ENCODE peak calls at places on chromosomes 5 and 9, in ten cellular contexts. Z, B, N, X, T, W, D, S, R and Q are unnamed samples.

GRCh38 chr9:136119259-136120118 is 814 bp upstream of the TMEM250 start:
- DNase-seq in Z (no peak), B (peak; percentile 71), N (peak; percentile 77), X (no peak), T (no peak), W (peak; percentile 40), D (peak; percentile 62), S (no peak), R (peak; percentile 45), Q (peak; percentile 27)

GRCh38 chr9:107732781-107733529 is 243.4 kb upstream of the KLF4 start:
- DNase-seq in Z (no peak), B (no peak), N (peak; percentile 74), X (peak; percentile 53), T (no peak), W (peak; percentile 79), D (peak; percentile 89), S (peak; percentile 60), R (peak; percentile 81), Q (peak; percentile 67)

GRCh38 chr9:134549336-134549735 is 92.3 kb upstream of the COL5A1 start:
- DNase-seq in Z (no peak), B (peak; percentile 16), N (peak; percentile 27), X (no peak), T (no peak), W (no peak), D (no peak), S (no peak), R (no peak), Q (no peak)

GRCh38 chr5:127519527-127519926 is 2.1 kb downstream of the PRRC1 start:
- DNase-seq in Z (no peak), B (no peak), N (no peak), X (no peak), T (no peak), W (no peak), D (no peak), S (no peak), R (peak; percentile 13), Q (no peak)

GRCh38 chr9:115212832-115213231 is 94.9 kb upstream of the TNC start:
- DNase-seq in Z (no peak), B (no peak), N (no peak), X (no peak), T (peak; percentile 24), W (no peak), D (no peak), S (no peak), R (no peak), Q (no peak)

GRCh38 chr5:86337667-86338460 is 279.9 kb upstream of the COX7C start:
- DNase-seq in Z (no peak), B (no peak), N (no peak), X (no peak), T (no peak), W (no peak), D (no peak), S (no peak), R (no peak), Q (no peak)

GRCh38 chr9:127122176-127123151 is at the start of gene ANGPTL2:
- DNase-seq in Z (peak; percentile 94), B (peak; percentile 77), N (peak; percentile 96), X (peak; percentile 95), T (no peak), W (peak; percentile 36), D (peak; percentile 99), S (peak; percentile 51), R (peak; percentile 97), Q (peak; percentile 94)

GRCh38 chr5:58893551-58893950 is 310.7 kb downstream of the RAB3C start:
- DNase-seq in Z (no peak), B (no peak), N (no peak), X (no peak), T (no peak), W (peak; percentile 38), D (no peak), S (peak; percentile 76), R (no peak), Q (no peak)

GRCh38 chr5:73296772-73297171 is 123.8 kb downstream of the TMEM174 start:
- DNase-seq in Z (no peak), B (no peak), N (no peak), X (no peak), T (no peak), W (peak; percentile 51), D (peak; percentile 55), S (peak; percentile 46), R (peak; percentile 65), Q (peak; percentile 78)

GRCh38 chr5:110469486-110469885 is 257.0 kb downstream of the TMEM232 start:
- DNase-seq in Z (no peak), B (no peak), N (no peak), X (no peak), T (no peak), W (no peak), D (no peak), S (no peak), R (no peak), Q (no peak)
- H3K4me3 ChIP-seq in Z (no peak overlapping the region), B (no peak overlapping the region), N (no peak overlapping the region), X (no peak overlapping the region), T (no peak overlapping the region), W (no peak overlapping the region), D (no peak overlapping the region), S (no peak overlapping the region), R (no peak overlapping the region), Q (no peak overlapping the region)

DNA sequence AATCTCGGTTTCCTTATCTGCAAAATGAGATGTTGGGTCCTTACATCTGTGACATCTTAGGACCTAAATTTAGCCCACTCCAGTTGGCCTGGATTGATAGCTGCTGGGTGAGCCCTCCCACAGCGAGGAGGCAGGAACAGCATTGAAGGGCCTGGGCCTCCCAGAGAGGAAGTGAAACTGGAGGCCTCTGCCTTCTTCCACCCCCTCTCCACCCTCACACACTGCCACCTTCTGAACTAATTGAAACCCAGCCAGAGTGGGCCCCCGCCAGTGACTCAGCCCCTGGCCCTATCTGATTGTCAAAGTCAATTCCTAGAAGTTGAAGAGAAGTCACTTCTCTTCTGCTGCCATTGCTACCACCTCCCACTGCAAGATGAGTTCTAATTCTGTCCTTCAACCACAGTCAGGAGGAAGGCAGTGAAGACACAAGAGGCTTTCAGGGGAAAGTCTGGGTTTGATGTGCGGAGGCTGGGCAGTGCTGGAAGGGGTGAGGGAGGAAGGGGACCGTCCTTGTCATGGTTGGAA is 55.2 kb upstream of the NEK6 start:
- DNase-seq in Z (no peak), B (peak; percentile 53), N (peak; percentile 59), X (no peak), T (peak; percentile 94), W (no peak), D (peak; percentile 52), S (no peak), R (peak; percentile 15), Q (no peak)
- TF ChIP-seq CTCF in Z (no peak), B (no peak), N (no peak), X (no peak), T (peak; percentile 16), W (no peak), D (no peak), S (no peak), R (no peak), Q (no peak)

DNA sequence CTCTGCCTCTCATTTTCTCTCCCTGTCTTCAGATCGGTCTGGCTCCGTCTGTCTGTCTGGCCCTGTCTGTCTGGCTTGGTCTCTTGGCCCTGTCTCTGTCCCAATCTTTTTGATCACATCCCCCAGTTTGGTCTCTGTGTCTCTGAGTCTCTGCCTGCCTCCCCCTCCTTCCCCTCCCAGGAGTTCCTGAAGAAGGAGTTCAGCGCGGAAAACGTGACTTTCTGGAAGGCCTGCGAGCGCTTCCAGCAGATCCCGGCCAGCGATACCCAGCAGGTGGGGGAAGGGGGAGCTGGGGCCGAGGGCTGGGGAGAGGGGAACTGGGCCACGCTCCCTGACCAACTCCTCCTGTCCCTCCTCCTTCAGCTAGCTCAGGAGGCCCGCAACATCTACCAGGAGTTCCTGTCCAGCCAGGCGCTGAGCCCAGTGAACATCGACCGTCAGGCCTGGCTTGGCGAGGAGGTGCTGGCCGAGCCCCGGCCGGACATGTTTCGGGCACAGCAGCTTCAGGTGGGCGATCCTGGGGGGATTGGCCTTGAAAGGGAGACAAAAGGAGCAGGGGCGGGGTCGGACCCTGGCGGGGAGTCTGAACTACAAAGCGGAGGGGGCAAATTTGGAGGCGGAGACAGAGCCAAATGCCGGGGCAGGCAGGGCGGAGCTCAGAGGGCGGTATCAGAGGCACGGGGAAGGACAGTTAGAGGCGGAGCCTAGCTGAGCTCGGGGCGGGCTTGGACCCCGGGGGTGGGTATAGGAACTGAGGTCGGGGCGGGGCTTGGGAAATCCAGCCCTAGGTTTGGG is 9.0 kb downstream of the RGS14 start:
- DNase-seq in Z (no peak), B (peak; percentile 89), N (peak; percentile 94), X (peak; percentile 96), T (no peak), W (no peak), D (peak; percentile 91), S (peak; percentile 69), R (peak; percentile 86), Q (peak; percentile 86)
- H3K4me3 ChIP-seq in Z (peak overlapping the region; percentile 58), B (no peak overlapping the region), N (peak overlapping the region; percentile 72), X (peak overlapping the region; percentile 53), T (no peak overlapping the region), W (no peak overlapping the region), D (peak overlapping the region; percentile 45), S (peak overlapping the region; percentile 35), R (peak overlapping the region; percentile 52), Q (peak overlapping the region; percentile 38)

GRCh38 chr9:124120272-124120671 is 108.7 kb downstream of the LHX2 start:
- DNase-seq in Z (no peak), B (no peak), N (no peak), X (no peak), T (no peak), W (no peak), D (no peak), S (no peak), R (no peak), Q (no peak)

GRCh38 chr9:124124729-124125589 is 113.4 kb downstream of the LHX2 start:
- DNase-seq in Z (no peak), B (no peak), N (no peak), X (no peak), T (no peak), W (no peak), D (no peak), S (no peak), R (no peak), Q (no peak)

GRCh38 chr9:124122321-124122720 is 110.8 kb downstream of the LHX2 start:
- DNase-seq in Z (no peak), B (no peak), N (no peak), X (no peak), T (no peak), W (no peak), D (no peak), S (no peak), R (no peak), Q (no peak)

GRCh38 chr9:124121725-124122124 is 110.2 kb downstream of the LHX2 start:
- DNase-seq in Z (no peak), B (no peak), N (no peak), X (no peak), T (no peak), W (no peak), D (no peak), S (no peak), R (no peak), Q (no peak)

DNA sequence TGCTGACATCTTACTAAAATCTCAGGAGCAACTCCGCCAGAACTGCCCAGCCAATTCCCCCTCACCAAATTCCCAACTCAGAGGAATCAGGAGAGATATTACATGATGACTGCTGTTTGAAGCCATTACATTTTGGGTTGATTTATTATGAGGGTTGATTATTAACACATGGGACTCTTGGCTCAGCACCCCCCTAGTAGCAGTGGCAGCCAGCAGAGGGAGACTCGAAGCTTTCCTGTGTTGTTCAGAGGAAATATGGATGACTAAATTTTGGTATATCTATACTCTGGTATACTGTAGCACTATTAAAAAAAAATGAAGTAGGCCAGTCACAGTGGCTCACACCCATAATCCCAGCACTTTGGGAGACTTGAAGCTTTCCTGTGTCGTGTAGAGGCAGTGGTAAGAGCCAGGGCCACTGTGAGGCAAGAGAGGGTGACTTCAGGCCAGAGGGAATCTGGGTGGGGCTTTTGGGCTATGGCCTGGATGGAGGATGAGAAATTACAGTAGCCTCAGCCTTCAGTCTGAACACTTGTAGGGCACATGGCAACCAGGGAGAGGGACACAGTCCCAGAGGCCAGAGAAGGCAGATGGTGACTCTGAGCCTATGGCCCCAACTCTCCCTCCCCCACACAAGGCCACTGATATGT is 111.4 kb downstream of the LHX2 start:
- DNase-seq in Z (no peak), B (no peak), N (no peak), X (no peak), T (no peak), W (no peak), D (peak; percentile 58), S (no peak), R (peak; percentile 46), Q (no peak)
- TF ChIP-seq CTCF in Z (peak; percentile 59), B (no peak), N (no peak), X (no peak), T (peak; percentile 31), W (peak; percentile 19), D (peak; percentile 60), S (no peak), R (peak; percentile 62), Q (peak; percentile 47)